ENCODE peak calls at places on chromosomes 2 and 18, in six cellular contexts. D, C, B, I, R and M are unnamed samples.

GRCh38 chr2:200944467-200945394 is 18.7 kb downstream of the ORC2 start:
- DNase-seq in R (no peak), D (no peak), I (no peak), B (peak), C (no peak), M (peak)

GRCh38 chr18:79574938-79575525 is 104.6 kb upstream of the CTDP1 start:
- DNase-seq in C (no peak), B (peak), R (peak), D (peak), I (peak), M (no peak)

GRCh38 chr2:37875332-37875976 is 49.6 kb upstream of the RMDN2 start:
- DNase-seq in I (peak), C (no peak), B (no peak), D (no peak), R (no peak), M (no peak)

GRCh38 chr2:190379249-190379964 is 28.7 kb upstream of the MFSD6 start:
- DNase-seq in R (no peak), B (no peak), I (no peak), C (no peak), D (no peak), M (no peak)

GRCh38 chr2:113178891-113179290 is 5.1 kb downstream of the PSD4 start:
- DNase-seq in B (no peak), I (no peak), D (no peak), C (no peak), R (no peak), M (no peak)

GRCh38 chr2:102187191-102188150 is 648 bp downstream of the IL1RL2 start:
- DNase-seq in I (peak), R (no peak), D (peak), C (peak), B (peak), M (peak)

GRCh38 chr2:240965296-240965904 is 33.0 kb upstream of the SNED1 start:
- DNase-seq in B (peak), I (peak), R (no peak), D (peak), C (no peak), M (no peak)

GRCh38 chr2:188607501-188607900 is 315.8 kb downstream of the GULP1 start:
- DNase-seq in D (no peak), B (no peak), I (no peak), C (no peak), R (peak), M (no peak)

GRCh38 chr2:201254331-201254730 is 6.0 kb upstream of the CASP8 start:
- DNase-seq in D (no peak), R (no peak), I (peak), C (no peak), B (peak), M (no peak)

GRCh38 chr2:134128746-134129145 is 125.1 kb upstream of the MGAT5 start:
- DNase-seq in R (no peak), B (no peak), I (no peak), C (no peak), D (no peak), M (no peak)

GRCh38 chr2:134163336-134163735 is 90.5 kb upstream of the MGAT5 start:
- DNase-seq in D (no peak), C (no peak), R (no peak), I (no peak), B (no peak), M (no peak)

GRCh38 chr2:143468341-143468888 is 339.2 kb downstream of the ARHGAP15 start:
- DNase-seq in C (no peak), B (no peak), R (no peak), I (no peak), D (no peak), M (no peak)
- TF ChIP-seq CTCF in C (no peak), B (no peak), R (no peak), I (no peak), D (no peak), M (no peak)

GRCh38 chr2:74502147-74502719 is 2.8 kb upstream of the LBX2 start:
- DNase-seq in D (no peak), I (peak), R (no peak), B (peak), C (no peak), M (no peak)
- H3K27ac ChIP-seq in D (peak), I (no peak), R (no peak), B (peak), C (peak), M (peak)

GRCh38 chr2:227933891-227934290 is 62.5 kb downstream of the DAW1 start:
- DNase-seq in B (no peak), R (no peak), I (no peak), D (no peak), C (no peak), M (no peak)

GRCh38 chr2:227932001-227932400 is 60.6 kb downstream of the DAW1 start:
- DNase-seq in I (no peak), R (no peak), C (no peak), D (no peak), B (no peak), M (no peak)

GRCh38 chr2:227932403-227932802 is 61.0 kb downstream of the DAW1 start:
- DNase-seq in R (no peak), C (no peak), I (no peak), B (no peak), D (no peak), M (no peak)
- TF ChIP-seq CTCF in R (no peak), C (no peak), I (no peak), B (no peak), D (no peak), M (no peak)

DNA sequence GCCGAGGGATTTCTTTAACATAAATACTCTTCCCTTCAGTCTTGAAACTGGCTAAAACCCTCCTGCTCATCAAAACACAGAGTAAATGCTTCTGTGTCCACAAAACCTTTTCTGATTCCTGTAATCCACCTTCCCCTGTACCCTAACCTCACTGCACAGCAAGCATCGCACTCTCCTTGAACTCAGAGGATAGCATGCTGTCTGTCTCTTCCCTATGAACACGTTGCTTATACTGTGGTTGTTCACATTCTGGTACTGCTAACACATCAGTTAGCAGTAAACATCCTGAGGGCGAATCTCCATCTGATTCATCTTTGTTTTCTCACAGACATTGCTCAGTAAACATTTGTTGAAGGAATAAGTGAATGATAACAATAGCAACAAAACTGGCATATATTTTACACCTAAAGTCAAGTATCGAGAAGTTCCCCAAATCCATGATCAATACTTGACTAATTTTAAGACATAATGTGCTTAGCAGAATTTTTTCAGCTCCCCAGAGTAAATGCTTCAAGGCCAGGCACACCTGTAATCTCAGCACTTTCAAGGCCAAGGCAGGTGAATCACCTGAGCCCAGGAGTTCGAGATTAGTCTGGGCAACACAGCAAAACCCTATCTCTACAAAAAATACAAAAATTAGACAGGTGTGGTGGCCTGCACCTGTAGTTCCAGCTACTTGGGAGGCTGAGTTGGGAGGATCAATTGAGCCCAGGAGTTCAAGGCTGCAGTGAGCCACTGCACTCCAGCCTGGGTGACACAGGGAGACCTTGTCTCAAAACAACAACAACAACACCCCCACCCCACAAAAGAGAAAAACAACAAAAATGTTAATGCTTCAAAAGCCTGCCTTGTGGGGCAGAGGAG is 45.6 kb upstream of the LPIN2 start:
- DNase-seq in B (no peak), I (peak), D (no peak), C (no peak), R (no peak), M (no peak)
- H3K27ac ChIP-seq in B (peak), I (no peak), D (no peak), C (no peak), R (peak), M (no peak)

GRCh38 chr18:6411367-6411766 is 3.3 kb downstream of the L3MBTL4 start:
- DNase-seq in D (no peak), R (no peak), I (no peak), C (no peak), B (no peak), M (no peak)

GRCh38 chr18:6412933-6413472 is 1.7 kb downstream of the L3MBTL4 start:
- DNase-seq in D (no peak), C (no peak), B (no peak), I (no peak), R (no peak), M (no peak)

GRCh38 chr18:6414723-6415362 is at the start of gene L3MBTL4:
- DNase-seq in C (no peak), I (peak), B (peak), R (no peak), D (peak), M (peak)

GRCh38 chr18:6413554-6414117 is 1.1 kb downstream of the L3MBTL4 start:
- DNase-seq in D (no peak), R (no peak), C (no peak), I (no peak), B (no peak), M (no peak)

GRCh38 chr18:6414118-6414722 is 491 bp downstream of the L3MBTL4 start:
- DNase-seq in B (peak), D (peak), I (peak), C (peak), R (no peak), M (peak)
- TF ChIP-seq CTCF in B (no peak), D (no peak), I (peak), C (no peak), R (no peak), M (no peak)

DNA sequence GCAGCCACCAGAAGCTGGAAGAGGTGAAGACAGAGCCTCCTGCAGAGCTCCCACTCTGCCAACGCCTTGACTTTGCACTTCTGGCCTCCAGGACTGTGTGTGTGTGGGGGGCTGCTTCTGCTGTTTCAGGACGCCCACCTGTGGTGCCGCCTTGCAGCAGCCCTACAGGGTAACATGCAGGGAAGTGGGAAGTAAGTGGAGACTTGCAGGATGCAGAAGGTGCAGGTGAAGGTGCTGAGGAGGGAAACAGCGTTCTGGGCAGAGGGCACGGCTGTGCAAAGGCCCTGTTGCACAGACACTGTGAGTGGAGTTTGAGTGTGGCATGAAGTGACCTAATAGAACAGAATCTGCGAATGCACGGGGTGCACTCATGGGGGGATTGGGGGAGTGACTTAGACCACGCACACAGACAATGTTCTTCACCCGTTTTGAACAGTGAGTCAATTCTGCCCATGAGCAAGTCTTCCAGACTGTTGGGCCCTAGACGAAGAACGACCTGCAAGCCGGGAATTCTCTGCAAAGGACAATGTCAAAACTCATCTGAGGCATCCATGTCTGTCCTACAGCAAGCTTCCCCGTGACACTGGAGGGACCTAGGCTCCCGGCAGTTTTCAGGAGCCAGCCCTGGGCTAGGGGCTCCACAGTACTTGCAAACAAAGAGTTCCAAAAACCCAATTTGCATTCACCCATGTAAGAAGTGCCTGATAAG is 19.1 kb downstream of the MBP start:
- DNase-seq in B (no peak), C (no peak), I (peak), R (no peak), D (no peak), M (no peak)
- H3K27ac ChIP-seq in B (peak), C (peak), I (no peak), R (peak), D (peak), M (peak)